ENCODE peak calls at places on chromosome 12, in six cellular contexts. E, J, C, X, B and U are unnamed samples.
A peak's percentile ranks its signal among the peaks of the same experiment; 100 is the strongest.

GRCh38 chr12:71641390-71641789 is 22.3 kb downstream of the ZFC3H1 start:
- DNase-seq in E (no peak), J (no peak), C (no peak), X (no peak), B (no peak), U (no peak)

GRCh38 chr12:101847325-101847724 is 16.6 kb upstream of the GNPTAB start:
- DNase-seq in E (no peak), J (no peak), C (no peak), X (no peak), B (no peak), U (no peak)

GRCh38 chr12:122732170-122732569 is 1.5 kb upstream of the HCAR1 start:
- DNase-seq in E (no peak), J (no peak), C (no peak), X (no peak), B (no peak), U (no peak)

GRCh38 chr12:23596568-23596967 is 352.9 kb downstream of the SOX5 start:
- DNase-seq in E (no peak), J (no peak), C (no peak), X (no peak), B (no peak), U (no peak)

GRCh38 chr12:11650697-11651281 is 1.3 kb downstream of the ETV6 start:
- DNase-seq in E (peak; percentile 37), J (no peak), C (peak; percentile 15), X (no peak), B (no peak), U (no peak)

GRCh38 chr12:121223283-121223946 is 13.5 kb downstream of the P2RX4 start:
- DNase-seq in E (peak; percentile 58), J (no peak), C (peak; percentile 70), X (no peak), B (no peak), U (no peak)

GRCh38 chr12:87801860-87802720 is 227.1 kb downstream of the C12orf50 start:
- DNase-seq in E (no peak), J (no peak), C (no peak), X (no peak), B (no peak), U (no peak)

GRCh38 chr12:51208016-51208660 is 9.7 kb downstream of the POU6F1 start:
- DNase-seq in E (no peak), J (no peak), C (no peak), X (no peak), B (no peak), U (no peak)

GRCh38 chr12:66279127-66279712 is 23.1 kb upstream of the HELB start:
- DNase-seq in E (peak; percentile 15), J (no peak), C (no peak), X (no peak), B (no peak), U (no peak)

GRCh38 chr12:94099191-94099983 is 49.0 kb upstream of the PLXNC1 start:
- DNase-seq in E (peak; percentile 23), J (no peak), C (no peak), X (no peak), B (no peak), U (no peak)

GRCh38 chr12:48028541-48029400 is 24.5 kb upstream of the COL2A1 start:
- DNase-seq in E (no peak), J (no peak), C (no peak), X (no peak), B (no peak), U (no peak)

GRCh38 chr12:42730286-42730685 is 140.7 kb upstream of the PRICKLE1 start:
- DNase-seq in E (no peak), J (no peak), C (no peak), X (no peak), B (no peak), U (no peak)

GRCh38 chr12:4106617-4107016 is 166.9 kb upstream of the CCND2 start:
- DNase-seq in E (no peak), J (no peak), C (no peak), X (no peak), B (no peak), U (no peak)

GRCh38 chr12:28998662-28999120 is 150.4 kb upstream of the FAR2 start:
- DNase-seq in E (peak; percentile 23), J (no peak), C (no peak), X (no peak), B (no peak), U (peak; percentile 17)

GRCh38 chr12:12715459-12716150 is 1.6 kb upstream of the CDKN1B start:
- DNase-seq in E (no peak), J (no peak), C (peak; percentile 62), X (no peak), B (peak; percentile 18), U (peak; percentile 41)

GRCh38 chr12:24172031-24172772 is 222.7 kb upstream of the SOX5 start:
- DNase-seq in E (no peak), J (no peak), C (no peak), X (no peak), B (no peak), U (peak; percentile 24)

GRCh38 chr12:95547522-95548055 is 3.7 kb downstream of the USP44 start:
- DNase-seq in E (no peak), J (no peak), C (no peak), X (no peak), B (no peak), U (no peak)

GRCh38 chr12:130916251-130916911 is 37.3 kb upstream of the ADGRD1 start:
- DNase-seq in E (peak; percentile 82), J (no peak), C (peak; percentile 30), X (peak; percentile 74), B (peak; percentile 49), U (peak; percentile 75)

GRCh38 chr12:70854871-70855578 is 65.5 kb downstream of the PTPRR start:
- DNase-seq in E (no peak), J (no peak), C (no peak), X (no peak), B (no peak), U (no peak)

GRCh38 chr12:127245009-127245408 is 1022.0 kb upstream of the TMEM132C start:
- DNase-seq in E (no peak), J (no peak), C (no peak), X (no peak), B (no peak), U (no peak)

GRCh38 chr12:127809236-127809635 is 457.7 kb upstream of the TMEM132C start:
- DNase-seq in E (no peak), J (no peak), C (no peak), X (no peak), B (peak; percentile 11), U (no peak)

GRCh38 chr12:75613981-75614380 is 102.6 kb upstream of the KRR1 start:
- DNase-seq in E (no peak), J (no peak), C (no peak), X (no peak), B (no peak), U (no peak)

GRCh38 chr12:103833891-103834290 is 7.1 kb downstream of the NT5DC3 start:
- DNase-seq in E (no peak), J (no peak), C (no peak), X (no peak), B (no peak), U (no peak)

GRCh38 chr12:38456769-38457168 is 140.2 kb downstream of the ALG10B start:
- DNase-seq in E (no peak), J (no peak), C (no peak), X (no peak), B (no peak), U (no peak)

GRCh38 chr12:56991319-56991906 is 14.9 kb downstream of the ZBTB39 start:
- DNase-seq in E (no peak), J (no peak), C (peak; percentile 46), X (no peak), B (peak; percentile 60), U (no peak)

GRCh38 chr12:106246891-106247730 is 709 bp downstream of the CKAP4 start:
- DNase-seq in E (peak; percentile 81), J (no peak), C (peak; percentile 63), X (peak; percentile 87), B (peak; percentile 65), U (peak; percentile 72)

GRCh38 chr12:54131641-54132280 is 57.0 kb downstream of the SMUG1 start:
- DNase-seq in E (no peak), J (no peak), C (no peak), X (no peak), B (no peak), U (no peak)

GRCh38 chr12:75446857-75447256 is 33.7 kb upstream of the GLIPR1 start:
- DNase-seq in E (no peak), J (no peak), C (no peak), X (no peak), B (no peak), U (no peak)

GRCh38 chr12:96335270-96335669 is 65.0 kb downstream of the CDK17 start:
- DNase-seq in E (no peak), J (no peak), C (no peak), X (no peak), B (no peak), U (no peak)

GRCh38 chr12:117189725-117190209 is 503 bp downstream of the FBXO21 start:
- DNase-seq in E (peak; percentile 81), J (no peak), C (peak; percentile 26), X (peak; percentile 69), B (peak; percentile 12), U (peak; percentile 56)

GRCh38 chr12:80936642-80937390 is 918 bp downstream of the LIN7A start:
- DNase-seq in E (peak; percentile 44), J (no peak), C (peak; percentile 51), X (peak; percentile 77), B (peak; percentile 27), U (peak; percentile 32)

GRCh38 chr12:52561880-52562449 is 9.0 kb upstream of the KRT71 start:
- DNase-seq in E (no peak), J (no peak), C (no peak), X (no peak), B (no peak), U (no peak)
- TF ChIP-seq CTCF in E (peak; percentile 36), J (no peak), C (peak; percentile 20), X (peak; percentile 19), B (no peak), U (no peak)

GRCh38 chr12:67647547-67648305 is 819 bp upstream of the DYRK2 start:
- DNase-seq in E (peak; percentile 80), J (peak; percentile 43), C (peak; percentile 87), X (peak; percentile 84), B (peak; percentile 86), U (peak; percentile 48)
- TF ChIP-seq CTCF in E (peak; percentile 41), J (no peak), C (peak; percentile 37), X (peak; percentile 34), B (no peak), U (no peak)

GRCh38 chr12:6960291-6961277 is 9.4 kb downstream of the PTPN6 start:
- DNase-seq in E (peak; percentile 38), J (no peak), C (peak; percentile 58), X (peak; percentile 65), B (no peak), U (peak; percentile 57)
- TF ChIP-seq CTCF in E (peak; percentile 19), J (no peak), C (no peak), X (peak; percentile 9), B (no peak), U (peak; percentile 59)

DNA sequence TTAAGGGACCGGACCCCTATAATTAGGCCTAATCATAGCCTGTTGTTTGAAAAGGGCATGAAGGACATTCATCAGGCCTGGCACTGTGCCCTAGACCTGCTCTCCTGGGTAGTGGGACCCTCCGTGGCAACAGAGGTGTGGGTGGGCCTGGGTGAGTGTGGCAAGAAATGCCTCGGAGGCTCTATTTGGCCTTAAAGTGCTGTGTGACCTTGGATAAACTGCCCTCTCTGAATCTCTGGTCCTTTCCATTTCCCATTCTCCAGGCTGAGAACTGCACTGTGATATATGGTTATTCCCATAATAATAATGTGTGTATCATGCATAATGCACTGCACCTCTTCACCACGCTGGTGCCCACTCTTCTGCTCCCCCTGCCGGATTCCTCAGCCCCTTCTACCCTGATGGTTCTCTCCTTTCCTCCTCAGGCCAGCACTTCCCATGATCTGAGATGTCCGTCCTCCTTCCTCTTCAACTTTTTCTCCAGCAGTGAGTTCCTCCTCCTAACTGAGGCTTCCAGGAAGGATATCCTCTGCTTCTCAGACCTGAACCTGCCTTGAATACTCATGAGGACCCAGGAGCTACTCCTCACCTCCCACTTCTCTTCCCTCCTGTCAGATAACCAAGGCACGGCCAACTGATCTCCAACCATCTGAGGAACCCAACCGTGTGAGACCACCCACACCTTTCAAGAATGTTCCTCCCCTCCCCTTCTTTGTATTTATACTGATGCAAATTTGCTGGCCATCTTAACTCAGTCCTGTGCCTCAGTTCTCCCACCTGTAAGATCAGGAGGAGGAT is 111.0 kb upstream of the PZP start:
- DNase-seq in E (peak; percentile 29), J (no peak), C (no peak), X (no peak), B (no peak), U (no peak)
- TF ChIP-seq CTCF in E (peak; percentile 17), J (no peak), C (peak; percentile 8), X (no peak), B (no peak), U (no peak)